ENCODE peak calls at places on chromosomes 7 and 10, in five cellular contexts. V is GM13976; G is RCC 7860; N is OCI-M1; S is activated CD4-positive, alpha-beta T cell treated with anti-CD3 and anti-CD28 coated beads, Interleukin-2, amount 50 U/mL, for 1 hour. J is an unnamed sample.

GRCh38 chr7:81676813-81677212 is 93.0 kb downstream of the HGF start:
- DNase-seq in V (no peak), G (peak; percentile 37), N (peak; percentile 59), S (no peak), J (no peak)

GRCh38 chr10:4240641-4241197 is 455.7 kb upstream of the KLF6 start:
- DNase-seq in V (no peak), G (peak; percentile 42), N (no peak), S (no peak), J (no peak)

GRCh38 chr10:101646369-101646768 is 48.6 kb downstream of the FBXW4 start:
- DNase-seq in V (no peak), G (no peak), N (no peak), S (no peak), J (no peak)

GRCh38 chr10:128993911-128994538 is 473.0 kb upstream of the MGMT start:
- DNase-seq in V (no peak), G (no peak), N (no peak), S (no peak), J (no peak)

GRCh38 chr10:132551093-132551807 is 13.7 kb downstream of the INPP5A start:
- DNase-seq in V (peak; percentile 76), G (no peak), N (peak; percentile 81), S (no peak), J (no peak)

GRCh38 chr7:44213872-44214595 is 13.3 kb downstream of the YKT6 start:
- DNase-seq in V (peak; percentile 77), G (peak; percentile 45), N (peak; percentile 49), S (no peak), J (no peak)

GRCh38 chr7:31114593-31115343 is 62.7 kb downstream of the ADCYAP1R1 start:
- DNase-seq in V (no peak), G (no peak), N (peak; percentile 32), S (no peak), J (no peak)

GRCh38 chr10:95241533-95241932 is 47.5 kb downstream of the ACSM6 start:
- DNase-seq in V (no peak), G (no peak), N (no peak), S (no peak), J (no peak)

GRCh38 chr7:127938588-127938987 is 92.6 kb downstream of the LRRC4 start:
- DNase-seq in V (no peak), G (peak; percentile 48), N (no peak), S (no peak), J (no peak)

GRCh38 chr7:24229481-24230226 is 54.3 kb upstream of the NPY start:
- DNase-seq in V (no peak), G (no peak), N (no peak), S (no peak), J (no peak)

GRCh38 chr7:151148319-151149259 is 18.9 kb downstream of the GBX1 start:
- DNase-seq in V (no peak), G (no peak), N (no peak), S (no peak), J (no peak)

GRCh38 chr10:60032723-60033122 is 126.4 kb upstream of the CCDC6 start:
- DNase-seq in V (peak; percentile 63), G (peak; percentile 23), N (peak; percentile 97), S (peak; percentile 14), J (no peak)

GRCh38 chr7:100176096-100176835 is 915 bp downstream of the GPC2 start:
- DNase-seq in V (no peak), G (no peak), N (no peak), S (no peak), J (no peak)

GRCh38 chr10:24468281-24468751 is 255.4 kb downstream of the ARHGAP21 start:
- DNase-seq in V (no peak), G (no peak), N (no peak), S (no peak), J (no peak)

GRCh38 chr7:45451636-45452035 is 122.5 kb upstream of the ADCY1 start:
- DNase-seq in V (no peak), G (no peak), N (no peak), S (no peak), J (no peak)

GRCh38 chr7:84492565-84493034 is 298.0 kb upstream of the SEMA3A start:
- DNase-seq in V (no peak), G (no peak), N (no peak), S (no peak), J (no peak)

GRCh38 chr10:7932301-7933036 is 114.2 kb downstream of the TAF3 start:
- DNase-seq in V (no peak), G (no peak), N (no peak), S (no peak), J (no peak)

GRCh38 chr10:33193867-33194521 is 140.5 kb downstream of the NRP1 start:
- DNase-seq in V (no peak), G (no peak), N (no peak), S (no peak), J (no peak)

GRCh38 chr7:100736671-100737070 is 3.3 kb downstream of the ZAN start:
- DNase-seq in V (no peak), G (no peak), N (no peak), S (no peak), J (no peak)

GRCh38 chr10:2037246-2037645 is 299.9 kb upstream of the ADARB2 start:
- DNase-seq in V (no peak), G (no peak), N (no peak), S (no peak), J (no peak)

GRCh38 chr7:13144622-13145021 is 457.2 kb downstream of the ARL4A start:
- DNase-seq in V (no peak), G (no peak), N (no peak), S (no peak), J (no peak)

GRCh38 chr10:80462986-80463741 is 9.1 kb downstream of the TSPAN14 start:
- DNase-seq in V (no peak), G (peak; percentile 17), N (peak; percentile 38), S (no peak), J (no peak)

GRCh38 chr7:40800771-40801170 is 666.0 kb downstream of the SUGCT start:
- DNase-seq in V (no peak), G (no peak), N (no peak), S (no peak), J (no peak)

GRCh38 chr7:28503396-28503795 is 91.1 kb downstream of the CREB5 start:
- DNase-seq in V (no peak), G (no peak), N (no peak), S (no peak), J (no peak)

J was measured in cardiac septum.